ENCODE peak calls at places on chromosomes 6 and 20, in six cellular contexts. V is psoas muscle, T is aorta, U is ovary, Y is HepG2, L is pancreas. Q is an unnamed sample.

GRCh38 chr6:7058250-7058923 is 49.4 kb upstream of the RREB1 start:
- DNase-seq in T (no peak), Y (peak), V (peak), L (no peak), U (no peak), Q (no peak)

GRCh38 chr6:166418691-166419143 is 36.0 kb upstream of the MPC1 start:
- DNase-seq in V (peak), T (no peak), L (no peak), U (no peak), Y (no peak), Q (no peak)

GRCh38 chr6:111484655-111484974 is 1.6 kb upstream of the REV3L start:
- DNase-seq in V (no peak), U (no peak), Y (peak), T (no peak), L (no peak), Q (no peak)

GRCh38 chr6:161954699-161955276 is 680.9 kb upstream of the AGPAT4 start:
- DNase-seq in T (no peak), V (no peak), L (no peak), Y (no peak), U (no peak), Q (no peak)

GRCh38 chr20:24958506-24959385 is 9.7 kb downstream of the CST7 start:
- DNase-seq in T (no peak), V (no peak), U (no peak), Y (no peak), L (peak), Q (no peak)

GRCh38 chr20:14523090-14523489 is 185.7 kb upstream of the FLRT3 start:
- DNase-seq in T (no peak), Y (no peak), V (no peak), U (no peak), L (no peak), Q (no peak)

GRCh38 chr20:15296422-15296821 is 959.0 kb upstream of the FLRT3 start:
- DNase-seq in T (no peak), U (no peak), V (no peak), L (no peak), Y (no peak), Q (no peak)

GRCh38 chr20:50721881-50722281 is 9.5 kb upstream of the PARD6B start:
- DNase-seq in U (no peak), V (peak), L (peak), Y (no peak), T (no peak), Q (no peak)

GRCh38 chr20:57555457-57556184 is 5.3 kb upstream of the PCK1 start:
- DNase-seq in T (no peak), U (no peak), V (no peak), L (no peak), Y (no peak), Q (no peak)
- H3K27ac ChIP-seq in T (no peak), U (no peak), V (no peak), L (no peak), Y (peak), Q (no peak)

GRCh38 chr6:3287976-3288707 is 29.4 kb downstream of the PSMG4 start:
- DNase-seq in Y (no peak), L (peak), T (peak), U (no peak), V (no peak), Q (no peak)
- H3K27ac ChIP-seq in Y (no peak), L (no peak), T (no peak), U (no peak), V (no peak), Q (no peak)

GRCh38 chr20:43916875-43917371 is 2.3 kb downstream of the TOX2 start:
- DNase-seq in T (no peak), V (no peak), Y (no peak), U (no peak), L (no peak), Q (no peak)
- H3K27ac ChIP-seq in T (no peak), V (no peak), Y (no peak), U (no peak), L (no peak), Q (no peak)

GRCh38 chr20:36784116-36784515 is 10.6 kb upstream of the DSN1 start:
- DNase-seq in T (no peak), Y (no peak), U (no peak), L (no peak), V (no peak), Q (no peak)

GRCh38 chr20:36786663-36787062 is 13.1 kb upstream of the DSN1 start:
- DNase-seq in Y (no peak), V (no peak), L (no peak), T (no peak), U (no peak), Q (no peak)

GRCh38 chr20:36785308-36785707 is 11.7 kb upstream of the DSN1 start:
- DNase-seq in L (no peak), V (no peak), Y (no peak), U (no peak), T (peak), Q (no peak)

GRCh38 chr20:36786246-36786645 is 12.7 kb upstream of the DSN1 start:
- DNase-seq in L (no peak), U (no peak), V (no peak), T (no peak), Y (no peak), Q (no peak)

GRCh38 chr20:36784900-36785299 is 11.3 kb upstream of the DSN1 start:
- DNase-seq in T (no peak), Y (no peak), U (no peak), V (peak), L (no peak), Q (no peak)
- H3K27ac ChIP-seq in T (no peak), Y (no peak), U (no peak), V (peak), L (no peak), Q (no peak)

GRCh38 chr6:158786645-158787304 is 32.4 kb downstream of the EZR start:
- DNase-seq in U (no peak), T (no peak), Y (no peak), L (no peak), V (no peak), Q (no peak)
- H3K27ac ChIP-seq in U (no peak), T (no peak), Y (no peak), L (no peak), V (no peak), Q (no peak)

DNA sequence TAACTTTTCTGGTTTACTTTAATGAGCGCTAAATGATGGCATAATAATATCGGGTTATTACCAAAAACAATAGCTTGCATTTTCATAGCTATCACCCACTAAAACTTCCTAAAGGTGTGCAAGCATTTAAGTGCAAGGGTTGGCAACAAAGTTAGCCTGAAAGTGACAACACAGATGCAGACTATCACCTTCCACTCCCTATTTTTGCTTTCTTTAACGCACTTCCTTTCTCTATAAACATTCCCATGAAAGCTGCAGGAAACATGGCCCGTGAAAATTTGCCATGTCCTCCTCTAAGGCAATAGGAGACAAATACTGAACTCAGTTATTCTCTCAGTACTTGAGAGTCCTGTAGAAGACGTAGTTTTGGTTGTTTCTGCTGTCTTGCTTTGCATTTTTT is 2.7 kb downstream of the MYCT1 start:
- DNase-seq in T (no peak), Y (no peak), V (no peak), L (no peak), U (no peak), Q (no peak)
- H3K27ac ChIP-seq in T (no peak), Y (no peak), V (no peak), L (no peak), U (no peak), Q (no peak)

GRCh38 chr6:33278810-33279209 is 1.9 kb downstream of the B3GALT4 start:
- DNase-seq in U (no peak), T (no peak), Y (no peak), L (no peak), V (no peak), Q (no peak)

GRCh38 chr6:33279971-33280511 is 3.1 kb downstream of the B3GALT4 start:
- DNase-seq in L (no peak), V (no peak), U (no peak), T (no peak), Y (peak), Q (no peak)

GRCh38 chr6:33278392-33278741 is 1.4 kb downstream of the B3GALT4 start:
- DNase-seq in Y (no peak), U (no peak), L (no peak), V (no peak), T (no peak), Q (no peak)

GRCh38 chr6:33279257-33279695 is 2.4 kb downstream of the B3GALT4 start:
- DNase-seq in Y (no peak), T (no peak), V (peak), U (no peak), L (no peak), Q (peak)

DNA sequence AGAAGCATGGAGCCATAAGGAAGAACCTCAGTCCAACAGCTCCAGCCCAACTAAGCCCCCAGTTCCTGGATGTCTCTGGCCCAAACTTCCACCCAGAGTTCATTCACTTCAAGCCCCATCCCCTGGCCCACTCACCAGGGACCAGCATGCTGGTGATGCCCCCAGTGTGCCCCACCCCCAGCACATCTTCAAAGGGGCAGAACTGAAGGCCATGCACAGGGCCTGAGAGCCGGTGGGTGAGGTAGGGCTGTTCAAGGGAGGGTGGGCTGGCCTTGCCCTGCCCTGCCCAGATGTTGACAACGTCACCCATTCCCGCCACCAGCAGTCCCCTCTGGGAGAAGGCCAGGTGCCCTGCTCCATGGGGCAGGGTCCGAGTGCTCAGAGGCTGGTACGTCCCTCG is 3.6 kb downstream of the B3GALT4 start:
- DNase-seq in T (no peak), L (no peak), Y (no peak), U (no peak), V (no peak), Q (no peak)
- H3K27ac ChIP-seq in T (no peak), L (no peak), Y (peak), U (no peak), V (peak), Q (no peak)

Q was measured in substantia nigra.